ENCODE peak calls at places on chromosomes 12 and 14, in seven cellular contexts. F is HepG2; Q is endodermal cell; J is naive thymus-derived CD4-positive, alpha-beta T cell; K is hepatocyte; I is MM.1S; S is heart left ventricle. Z is an unnamed sample.

GRCh38 chr12:80598004-80598606 is 109.3 kb upstream of the MYF6 start:
- DNase-seq in F (peak), Q (peak), J (no peak), K (peak), I (peak), S (no peak), Z (peak)

GRCh38 chr12:6377667-6377994 is 2.3 kb upstream of the SCNN1A start:
- DNase-seq in F (no peak), Q (peak), J (no peak), K (no peak), I (no peak), S (no peak), Z (no peak)

GRCh38 chr12:52659395-52659794 is 7.4 kb upstream of the KRT2 start:
- DNase-seq in F (no peak), Q (peak), J (no peak), K (no peak), I (no peak), S (no peak), Z (no peak)

GRCh38 chr12:49295087-49296001 is at the start of gene PRPH:
- DNase-seq in F (no peak), Q (peak), J (no peak), K (no peak), I (no peak), S (no peak), Z (no peak)

GRCh38 chr14:50862171-50862570 is 9.7 kb upstream of the ABHD12B start:
- DNase-seq in F (peak), Q (no peak), J (no peak), K (no peak), I (no peak), S (no peak), Z (no peak)

GRCh38 chr12:46895726-46896125 is 69.9 kb upstream of the SLC38A4 start:
- DNase-seq in F (no peak), Q (no peak), J (no peak), K (no peak), I (no peak), S (no peak), Z (no peak)

GRCh38 chr12:42565633-42566032 is 23.9 kb downstream of the PRICKLE1 start:
- DNase-seq in F (no peak), Q (peak), J (no peak), K (no peak), I (no peak), S (no peak), Z (no peak)

GRCh38 chr12:8052679-8053078 is 13.5 kb downstream of the C3AR1 start:
- DNase-seq in F (no peak), Q (no peak), J (no peak), K (no peak), I (no peak), S (no peak), Z (no peak)

GRCh38 chr14:77071938-77072388 is 26.1 kb upstream of the CIPC start:
- DNase-seq in F (no peak), Q (peak), J (no peak), K (no peak), I (no peak), S (no peak), Z (peak)

GRCh38 chr12:75489613-75490210 is 9.2 kb downstream of the GLIPR1 start:
- DNase-seq in F (no peak), Q (no peak), J (no peak), K (no peak), I (no peak), S (no peak), Z (no peak)

GRCh38 chr14:62117010-62117717 is 354.9 kb downstream of the SNAPC1 start:
- DNase-seq in F (peak), Q (peak), J (peak), K (peak), I (peak), S (peak), Z (peak)

GRCh38 chr14:48914382-48914781 is 671.8 kb downstream of the RPS29 start:
- DNase-seq in F (no peak), Q (no peak), J (no peak), K (peak), I (no peak), S (no peak), Z (no peak)

GRCh38 chr14:50067723-50068495 is 48.5 kb downstream of the VCPKMT start:
- DNase-seq in F (peak), Q (no peak), J (no peak), K (no peak), I (no peak), S (no peak), Z (peak)

GRCh38 chr12:67472551-67472950 is 176.0 kb upstream of the DYRK2 start:
- DNase-seq in F (no peak), Q (no peak), J (no peak), K (peak), I (no peak), S (peak), Z (no peak)

GRCh38 chr14:22837059-22837749 is 819 bp downstream of the MMP14 start:
- DNase-seq in F (peak), Q (peak), J (no peak), K (peak), I (no peak), S (peak), Z (peak)

GRCh38 chr14:22837750-22838538 is 1.6 kb downstream of the MMP14 start:
- DNase-seq in F (no peak), Q (peak), J (no peak), K (peak), I (no peak), S (peak), Z (no peak)

GRCh38 chr14:22836301-22837058 is at the start of gene MMP14:
- DNase-seq in F (no peak), Q (peak), J (no peak), K (peak), I (no peak), S (peak), Z (peak)

GRCh38 chr14:22839159-22839779 is 2.9 kb downstream of the MMP14 start:
- DNase-seq in F (no peak), Q (no peak), J (no peak), K (no peak), I (no peak), S (no peak), Z (no peak)

DNA sequence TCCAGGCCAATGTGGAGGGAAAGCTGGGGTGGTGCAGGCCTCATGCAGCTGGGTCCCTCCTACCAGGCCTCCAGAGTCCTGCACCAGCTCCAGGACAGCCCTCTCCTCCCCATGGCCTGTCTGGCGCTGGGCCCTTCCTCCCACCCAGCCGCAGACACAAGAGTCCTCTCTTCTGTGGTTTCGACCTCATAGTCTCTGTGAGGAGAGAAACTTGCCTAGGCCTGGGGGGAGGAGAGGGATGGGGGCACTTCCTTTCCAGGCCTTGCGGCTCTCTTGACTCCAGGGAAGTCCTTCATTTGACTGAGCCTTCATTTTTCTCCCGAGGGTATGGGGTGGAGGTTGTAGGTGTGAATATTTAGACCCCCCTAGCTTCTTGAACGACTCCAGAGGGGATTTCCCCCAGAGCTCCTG is 2.3 kb downstream of the MMP14 start:
- DNase-seq in F (no peak), Q (no peak), J (no peak), K (peak), I (no peak), S (peak), Z (peak)
- H3K4me3 ChIP-seq in F (no peak), Q (peak), J (no peak), K (peak), I (no peak), S (peak), Z (peak)

DNA sequence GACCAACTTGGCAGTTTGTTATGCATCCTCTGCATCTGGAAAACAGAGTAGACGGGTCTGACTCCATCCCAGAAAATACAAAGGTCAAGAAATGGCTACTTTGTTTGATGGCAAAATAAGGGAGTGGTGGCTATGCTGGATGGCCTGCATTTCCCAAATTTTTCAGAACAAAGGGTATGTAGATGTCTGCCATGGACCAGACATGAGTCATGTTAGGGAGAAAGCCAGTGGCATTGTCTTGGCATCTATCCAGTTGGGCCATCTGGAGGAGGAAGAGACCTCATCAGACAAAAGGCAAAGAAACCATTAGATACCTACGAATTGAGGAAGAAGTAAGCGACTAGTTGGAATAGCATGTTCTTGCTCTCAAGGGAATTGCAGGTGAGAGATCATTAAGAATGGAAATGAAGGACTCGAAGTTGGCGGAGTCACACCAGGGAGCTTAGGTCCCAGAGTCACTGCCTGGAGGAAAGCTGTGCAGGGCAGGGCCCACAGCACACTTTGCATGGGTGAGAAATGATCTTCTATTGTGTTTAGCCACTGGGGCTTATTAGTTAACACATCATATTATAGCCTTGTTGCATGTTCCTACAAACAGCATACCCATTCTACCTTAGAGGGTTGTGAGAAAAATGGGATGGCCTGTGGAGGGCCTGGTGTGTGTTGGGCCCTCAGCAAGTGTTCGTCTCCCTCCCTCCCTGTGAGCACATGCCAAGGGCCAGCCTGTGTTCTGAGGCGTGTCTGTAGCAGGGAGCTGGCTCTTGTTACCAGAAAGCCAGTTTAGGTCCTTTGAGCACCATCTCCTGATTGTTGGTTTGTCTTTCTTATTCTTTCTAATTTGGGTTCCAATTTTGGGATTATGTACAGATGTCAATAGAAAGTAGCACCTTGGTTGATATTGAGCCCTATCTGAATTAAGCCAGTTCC is 119.4 kb downstream of the KTN1 start:
- DNase-seq in F (peak), Q (peak), J (no peak), K (no peak), I (no peak), S (no peak), Z (peak)
- H3K27ac ChIP-seq in F (no peak), Q (no peak), J (no peak), K (peak), I (no peak), S (no peak), Z (no peak)

GRCh38 chr12:115451785-115452736 is 768.1 kb upstream of the TBX3 start:
- DNase-seq in F (peak), Q (peak), J (no peak), K (peak), I (peak), S (peak), Z (no peak)
- H3K4me3 ChIP-seq in F (peak), Q (peak), J (no peak), K (no peak), I (no peak), S (peak), Z (peak)

GRCh38 chr12:55743967-55744931 is 1.3 kb downstream of the GDF11 start:
- DNase-seq in F (no peak), Q (peak), J (no peak), K (peak), I (no peak), S (no peak), Z (no peak)
- H3K27ac ChIP-seq in F (no peak), Q (peak), J (peak), K (peak), I (no peak), S (peak), Z (no peak)

DNA sequence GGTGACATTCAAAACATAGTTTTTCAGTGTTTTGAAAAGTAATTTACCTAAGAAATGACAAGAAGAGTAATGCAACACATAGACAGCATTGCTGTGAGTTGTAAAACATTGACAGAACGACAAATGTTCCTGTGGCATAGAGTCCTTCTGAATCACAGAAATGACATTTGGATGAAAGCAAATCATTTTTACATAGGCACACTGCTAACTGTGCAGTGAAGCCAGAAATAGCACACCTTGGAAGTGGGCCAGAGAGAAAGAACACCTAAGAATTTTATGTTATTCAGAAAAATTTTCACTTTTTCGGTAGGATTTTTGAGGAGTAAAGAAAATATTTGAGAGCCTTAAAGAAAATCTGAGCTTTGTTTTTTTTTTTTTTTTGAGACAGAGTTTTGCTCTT is 100.6 kb downstream of the ANO4 start:
- DNase-seq in F (no peak), Q (no peak), J (no peak), K (no peak), I (no peak), S (no peak), Z (no peak)
- H3K4me3 ChIP-seq in F (no peak), Q (no peak), J (no peak), K (no peak), I (no peak), S (no peak), Z (no peak)

DNA sequence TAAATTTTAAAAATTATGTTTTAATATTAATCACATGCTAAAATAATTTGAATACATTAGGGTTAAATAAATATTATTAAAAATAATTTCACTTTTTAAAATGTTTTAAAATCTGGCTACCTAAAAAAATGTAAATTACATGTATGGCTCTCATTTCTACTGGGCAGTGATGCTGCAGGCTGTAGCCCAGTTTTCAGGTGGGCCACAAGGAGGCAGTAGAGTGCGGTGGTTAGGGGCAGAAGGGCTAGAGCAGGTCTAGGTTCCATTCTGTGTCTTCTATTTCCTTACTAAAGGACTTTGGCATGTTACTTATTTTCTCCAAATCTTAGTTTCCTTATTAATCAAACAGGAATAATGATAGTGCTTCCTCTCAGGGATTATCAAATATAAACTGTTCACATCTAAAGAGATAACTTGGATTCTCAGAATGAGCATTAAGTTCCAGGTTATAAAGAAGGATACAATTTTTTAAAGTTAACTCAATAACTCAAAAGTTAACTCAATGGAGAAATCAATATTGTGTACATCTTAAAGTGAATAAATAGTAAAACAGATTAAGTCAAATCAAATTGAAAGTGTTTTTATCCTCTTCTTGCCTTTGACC is 54.9 kb upstream of the OVCH1 start:
- DNase-seq in F (peak), Q (peak), J (peak), K (peak), I (peak), S (peak), Z (peak)
- H3K27ac ChIP-seq in F (no peak), Q (no peak), J (no peak), K (no peak), I (no peak), S (peak), Z (no peak)

GRCh38 chr12:113611652-113612051 is 140.0 kb upstream of the LHX5 start:
- DNase-seq in F (no peak), Q (no peak), J (no peak), K (no peak), I (no peak), S (no peak), Z (no peak)
- H3K4me3 ChIP-seq in F (no peak), Q (no peak), J (no peak), K (no peak), I (no peak), S (no peak), Z (no peak)

GRCh38 chr12:124605869-124606774 is 38.7 kb upstream of the NCOR2 start:
- DNase-seq in F (no peak), Q (peak), J (no peak), K (no peak), I (no peak), S (no peak), Z (no peak)
- H3K27ac ChIP-seq in F (no peak), Q (no peak), J (no peak), K (peak), I (no peak), S (no peak), Z (no peak)

DNA sequence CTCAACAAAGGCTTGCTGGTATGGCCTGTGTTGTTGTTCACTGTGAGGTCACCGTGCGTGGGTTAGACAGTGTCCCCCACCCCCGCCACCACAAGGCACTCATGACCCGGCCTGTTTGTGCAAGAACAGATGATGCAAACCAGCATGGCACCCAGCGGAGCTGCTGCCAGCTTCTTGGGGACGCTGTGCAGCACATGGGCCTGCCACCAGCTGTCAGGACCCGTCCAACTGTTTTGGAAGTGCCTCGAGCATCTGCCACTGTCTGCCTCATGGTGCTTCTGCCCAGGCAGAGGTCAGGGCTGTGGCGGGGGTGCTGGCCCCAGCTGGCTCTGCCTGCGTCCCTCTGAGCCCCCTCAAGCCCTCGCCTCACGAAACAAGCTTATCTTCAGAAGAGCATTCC is 1.5 kb downstream of the ASB2 start:
- DNase-seq in F (no peak), Q (no peak), J (no peak), K (no peak), I (no peak), S (no peak), Z (no peak)
- H3K4me3 ChIP-seq in F (no peak), Q (no peak), J (no peak), K (no peak), I (no peak), S (peak), Z (no peak)

DNA sequence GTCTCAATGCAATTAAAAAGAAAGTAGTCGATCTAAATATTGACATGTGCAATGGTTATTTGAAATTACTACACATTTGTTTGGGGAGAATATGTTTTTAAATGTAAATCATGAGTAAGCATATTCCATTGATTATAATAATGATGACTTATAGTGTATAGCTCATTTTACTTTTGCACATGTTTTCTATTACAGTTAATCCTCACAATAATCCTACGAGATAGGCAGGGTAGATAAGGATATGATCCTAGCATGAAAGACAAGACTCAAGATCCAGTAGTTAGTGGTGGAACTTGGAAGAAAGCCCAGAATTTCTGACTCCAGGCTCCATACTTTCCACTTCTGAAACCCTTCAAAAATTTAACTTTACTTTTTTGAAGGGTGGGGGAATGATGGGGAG is 94.0 kb downstream of the NAV3 start:
- DNase-seq in F (no peak), Q (no peak), J (no peak), K (peak), I (no peak), S (no peak), Z (peak)
- H3K27ac ChIP-seq in F (no peak), Q (no peak), J (no peak), K (no peak), I (no peak), S (no peak), Z (no peak)